ENCODE peak calls at places on chromosomes 5 and 9, in four cellular contexts. B is adrenal gland, X is left ventricle myocardium inferior, Z is lower leg skin. N is an unnamed sample.

GRCh38 chr9:82206490-82206889 is 217.9 kb downstream of the SPATA31D1 start:
- DNase-seq in X (no peak), Z (no peak), B (no peak), N (no peak)

GRCh38 chr5:129410488-129410887 is 49.6 kb upstream of the ADAMTS19 start:
- DNase-seq in B (no peak), X (no peak), Z (no peak), N (no peak)

GRCh38 chr9:69421908-69422801 is 97.1 kb downstream of the ENTREP1 start:
- DNase-seq in Z (no peak), B (peak), X (no peak), N (peak)

GRCh38 chr5:56319281-56320242 is 86.4 kb upstream of the ANKRD55 start:
- DNase-seq in Z (peak), B (no peak), X (peak), N (no peak)

GRCh38 chr9:114853071-114853865 is 47.4 kb upstream of the TNFSF15 start:
- DNase-seq in B (no peak), Z (no peak), X (no peak), N (no peak)

GRCh38 chr9:93899609-93900435 is 55.3 kb downstream of the BARX1 start:
- DNase-seq in B (peak), X (peak), Z (peak), N (no peak)

GRCh38 chr5:132072070-132072469 is 1.5 kb upstream of the CSF2 start:
- DNase-seq in X (no peak), Z (no peak), B (no peak), N (no peak)

GRCh38 chr9:69054989-69055388 is 19.4 kb downstream of the FXN start:
- DNase-seq in B (no peak), X (no peak), Z (no peak), N (no peak)

GRCh38 chr9:137029058-137029922 is 1.3 kb upstream of the ABCA2 start:
- DNase-seq in B (peak), X (peak), Z (peak), N (peak)

GRCh38 chr9:127873223-127873691 is 4.2 kb downstream of the AK1 start:
- DNase-seq in Z (no peak), B (no peak), X (no peak), N (no peak)

GRCh38 chr5:168317521-168318147 is 26.2 kb downstream of the WWC1 start:
- DNase-seq in Z (no peak), B (no peak), X (no peak), N (no peak)

GRCh38 chr5:170348069-170348702 is 41.0 kb downstream of the KCNMB1 start:
- DNase-seq in B (no peak), X (no peak), Z (peak), N (no peak)

GRCh38 chr5:17302138-17302537 is 84.7 kb downstream of the BASP1 start:
- DNase-seq in Z (no peak), B (no peak), X (no peak), N (no peak)

GRCh38 chr9:977361-978116 is 1.1 kb downstream of the DMRT3 start:
- DNase-seq in Z (peak), X (no peak), B (no peak), N (no peak)

GRCh38 chr9:96554801-96555566 is 64.7 kb downstream of the CDC14B start:
- DNase-seq in Z (no peak), X (no peak), B (no peak), N (no peak)

GRCh38 chr5:176944276-176944675 is 45.1 kb upstream of the HK3 start:
- DNase-seq in B (no peak), X (no peak), Z (no peak), N (no peak)

GRCh38 chr9:114285166-114285867 is 37.6 kb upstream of the ORM1 start:
- DNase-seq in X (peak), Z (peak), B (peak), N (no peak)

GRCh38 chr9:136059321-136059791 is 35.7 kb downstream of the NACC2 start:
- DNase-seq in Z (peak), B (no peak), X (no peak), N (no peak)

GRCh38 chr5:132483661-132484385 is 6.8 kb downstream of the IRF1 start:
- DNase-seq in X (no peak), B (no peak), Z (peak), N (no peak)

GRCh38 chr9:87725356-87725899 is 491 bp upstream of the CTSL start:
- DNase-seq in B (no peak), Z (peak), X (peak), N (no peak)

GRCh38 chr9:34380511-34381315 is 4.0 kb upstream of the MYORG start:
- DNase-seq in B (peak), Z (peak), X (peak), N (peak)

GRCh38 chr9:87886210-87887150 is 3.8 kb downstream of the SPATA31E1 start:
- DNase-seq in B (no peak), Z (no peak), X (no peak), N (no peak)

GRCh38 chr9:111056554-111056953 is 18.3 kb upstream of the LPAR1 start:
- DNase-seq in X (no peak), B (no peak), Z (no peak), N (no peak)

GRCh38 chr5:167671176-167671575 is 620.3 kb upstream of the WWC1 start:
- DNase-seq in Z (no peak), X (no peak), B (no peak), N (no peak)

GRCh38 chr5:76082790-76083554 is at the start of gene SV2C:
- DNase-seq in X (no peak), B (peak), Z (no peak), N (peak)

GRCh38 chr9:125388978-125389377 is 127.4 kb downstream of the GAPVD1 start:
- DNase-seq in B (no peak), Z (no peak), X (no peak), N (no peak)

GRCh38 chr5:132086277-132086794 is 12.7 kb downstream of the CSF2 start:
- DNase-seq in Z (no peak), X (peak), B (peak), N (no peak)

GRCh38 chr9:120066315-120066714 is 513.7 kb downstream of the CDK5RAP2 start:
- DNase-seq in X (no peak), B (no peak), Z (no peak), N (no peak)

GRCh38 chr9:136722969-136723356 is 10.6 kb downstream of the DIPK1B start:
- DNase-seq in B (no peak), X (no peak), Z (no peak), N (no peak)

GRCh38 chr5:76679231-76679630 is 36.7 kb upstream of the F2R start:
- DNase-seq in Z (no peak), B (no peak), X (peak), N (no peak)

GRCh38 chr5:74122979-74123575 is 497.1 kb downstream of the ARHGEF28 start:
- DNase-seq in X (no peak), B (no peak), Z (no peak), N (no peak)

GRCh38 chr5:180170111-180170809 is 38.8 kb downstream of the RASGEF1C start:
- DNase-seq in Z (peak), B (no peak), X (no peak), N (no peak)

GRCh38 chr9:92887880-92888338 is 10.1 kb upstream of the ZNF484 start:
- DNase-seq in Z (no peak), B (no peak), X (no peak), N (no peak)

GRCh38 chr5:161546463-161547301 is at the start of gene GABRB2:
- DNase-seq in Z (peak), B (peak), X (peak), N (peak)

GRCh38 chr5:137594717-137595116 is 95.6 kb upstream of the SPOCK1 start:
- DNase-seq in Z (peak), B (no peak), X (no peak), N (no peak)

GRCh38 chr5:98906756-98907355 is 22.0 kb downstream of the CHD1 start:
- DNase-seq in Z (no peak), B (no peak), X (no peak), N (no peak)

GRCh38 chr9:121323449-121324151 is 46.5 kb downstream of the STOM start:
- DNase-seq in Z (no peak), B (no peak), X (no peak), N (no peak)

GRCh38 chr5:58366461-58366860 is 93.4 kb downstream of the PLK2 start:
- DNase-seq in X (no peak), Z (no peak), B (no peak), N (no peak)

GRCh38 chr9:86098793-86099694 is at the start of gene GOLM1:
- DNase-seq in X (peak), Z (peak), B (peak), N (peak)

GRCh38 chr9:89807101-89807395 is 202.2 kb downstream of the GADD45G start:
- DNase-seq in X (no peak), B (no peak), Z (peak), N (no peak)

GRCh38 chr9:89806371-89807100 is 201.7 kb downstream of the GADD45G start:
- DNase-seq in B (no peak), X (no peak), Z (peak), N (no peak)

GRCh38 chr9:89807682-89808075 is 202.9 kb downstream of the GADD45G start:
- DNase-seq in Z (peak), X (no peak), B (no peak), N (no peak)

GRCh38 chr9:89808801-89809200 is 204.0 kb downstream of the GADD45G start:
- DNase-seq in X (no peak), B (peak), Z (peak), N (no peak)

GRCh38 chr9:89808076-89808701 is 203.4 kb downstream of the GADD45G start:
- DNase-seq in Z (peak), X (no peak), B (peak), N (no peak)
- TF ChIP-seq CTCF in Z (no peak), X (peak), B (peak), N (peak)

DNA sequence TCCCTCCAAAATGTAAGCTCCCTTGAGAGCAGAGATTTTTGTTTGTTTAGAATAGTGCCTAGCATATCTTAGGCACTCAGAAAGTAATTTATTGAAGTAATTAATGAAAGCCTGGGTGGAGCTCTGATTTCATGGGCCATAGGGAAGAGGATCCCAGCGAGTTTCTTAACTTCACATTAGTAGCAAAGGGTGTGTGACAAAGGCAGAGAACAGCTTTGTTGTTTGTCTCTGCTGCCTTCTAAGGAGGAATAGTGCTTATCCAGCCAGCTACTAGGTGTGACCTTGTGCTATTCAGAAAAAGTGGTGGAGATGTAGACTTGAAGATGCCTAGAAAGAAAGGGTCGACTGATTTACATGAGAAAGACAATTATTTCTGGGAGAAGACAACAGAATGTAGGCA is 149.0 kb downstream of the CD180 start:
- DNase-seq in Z (no peak), B (no peak), X (no peak), N (no peak)
- TF ChIP-seq CTCF in Z (no peak), B (no peak), X (no peak), N (no peak)

DNA sequence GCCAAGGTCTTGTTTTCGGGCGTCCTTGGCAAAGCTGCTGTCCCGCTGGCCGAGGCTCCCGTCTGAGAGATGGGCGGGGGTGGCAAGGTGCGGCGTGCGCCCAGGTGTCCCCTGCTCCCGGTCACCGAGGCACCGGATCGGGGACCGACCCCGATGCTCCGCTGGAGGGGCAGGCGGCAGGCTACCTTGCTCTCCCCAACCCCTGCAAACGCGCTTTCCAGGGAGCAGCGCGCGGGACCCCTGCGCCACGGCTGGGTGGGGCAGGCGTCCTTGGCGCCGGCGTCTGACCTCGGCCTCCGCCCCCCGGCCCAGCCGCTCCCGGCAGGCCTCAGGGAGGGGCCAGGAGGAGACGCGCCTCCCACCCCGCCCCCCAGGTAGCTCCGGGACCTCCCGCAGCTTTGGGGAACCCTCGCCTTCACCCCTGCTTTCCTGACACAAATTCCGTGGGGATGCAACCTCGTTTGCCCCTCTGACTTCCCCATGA is 551 bp downstream of the N4BP3 start:
- DNase-seq in X (no peak), B (no peak), Z (no peak), N (peak)
- TF ChIP-seq CTCF in X (no peak), B (no peak), Z (no peak), N (no peak)

DNA sequence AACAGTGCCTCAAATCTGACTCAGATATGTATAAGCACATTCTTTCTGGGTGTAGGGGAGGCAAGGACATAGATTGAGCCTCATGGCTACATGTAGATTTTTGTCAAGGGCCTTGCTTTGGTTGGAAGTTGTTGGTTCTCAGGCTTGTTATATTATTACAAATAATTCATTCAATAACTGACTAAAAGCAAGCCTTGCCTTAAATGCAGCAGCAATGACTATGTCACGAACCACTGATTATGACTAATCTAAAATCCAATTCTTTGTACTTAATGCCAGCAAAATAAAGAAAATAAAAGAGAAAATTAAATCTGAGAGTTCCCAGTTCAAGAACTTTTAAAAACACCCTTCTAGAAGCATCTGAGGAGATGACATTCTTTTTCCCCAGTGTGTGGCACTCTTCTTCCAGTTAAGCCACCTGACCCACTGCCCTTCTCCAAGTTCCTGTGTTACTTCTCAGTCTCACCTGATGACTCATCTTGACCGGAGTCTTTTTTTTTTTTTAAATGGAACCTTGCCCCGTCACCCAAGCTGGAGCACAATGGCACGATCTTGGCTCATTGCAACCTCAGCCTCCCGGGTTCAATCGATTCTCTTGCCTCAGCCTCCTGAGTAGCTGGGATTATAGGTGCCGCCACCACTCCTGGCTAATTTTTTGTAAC is 223.9 kb upstream of the DAB2 start:
- DNase-seq in X (no peak), Z (no peak), B (no peak), N (no peak)
- TF ChIP-seq CTCF in X (no peak), Z (no peak), B (no peak), N (no peak)

GRCh38 chr9:133926165-133926856 is 65.8 kb downstream of the VAV2 start:
- DNase-seq in Z (no peak), B (no peak), X (no peak), N (no peak)

GRCh38 chr9:133928248-133928764 is 63.8 kb downstream of the VAV2 start:
- DNase-seq in X (no peak), B (no peak), Z (no peak), N (no peak)

GRCh38 chr9:133921866-133922265 is 70.3 kb downstream of the VAV2 start:
- DNase-seq in B (no peak), X (no peak), Z (no peak), N (no peak)

GRCh38 chr9:133927041-133927440 is 65.1 kb downstream of the VAV2 start:
- DNase-seq in X (no peak), Z (no peak), B (no peak), N (peak)

DNA sequence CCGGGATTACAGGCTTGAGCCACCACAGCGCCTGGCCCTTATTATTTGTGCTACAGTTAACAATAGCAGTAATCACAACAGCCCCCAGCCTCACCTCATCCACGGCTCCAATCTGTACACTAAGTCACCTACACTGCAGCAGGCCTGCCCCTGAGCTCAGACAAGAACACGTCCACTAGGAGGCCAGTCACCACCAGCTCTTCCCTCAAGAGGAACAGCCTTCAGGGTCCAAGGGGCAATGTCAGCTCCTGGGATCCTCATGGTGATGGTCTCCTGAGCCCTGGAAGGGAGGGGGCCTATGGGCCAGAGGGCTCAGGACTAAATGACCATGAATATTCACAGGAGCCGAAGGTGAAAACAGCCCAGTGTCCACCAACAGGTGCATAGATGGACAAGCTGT is 67.7 kb downstream of the VAV2 start:
- DNase-seq in B (no peak), X (no peak), Z (no peak), N (no peak)
- TF ChIP-seq CTCF in B (no peak), X (no peak), Z (no peak), N (no peak)

GRCh38 chr5:150317048-150318003 is 14.6 kb upstream of the ARSI start:
- DNase-seq in B (peak), X (no peak), Z (no peak), N (no peak)
- TF ChIP-seq CTCF in B (no peak), X (no peak), Z (no peak), N (no peak)

GRCh38 chr9:95074632-95075269 is 242.8 kb downstream of the FANCC start:
- DNase-seq in X (no peak), B (no peak), Z (no peak), N (no peak)

GRCh38 chr9:95071925-95072324 is 245.6 kb downstream of the FANCC start:
- DNase-seq in X (no peak), Z (no peak), B (no peak), N (no peak)

GRCh38 chr9:95073918-95074317 is 243.6 kb downstream of the FANCC start:
- DNase-seq in B (no peak), X (no peak), Z (no peak), N (no peak)

GRCh38 chr9:95071450-95071849 is 246.1 kb downstream of the FANCC start:
- DNase-seq in X (no peak), Z (no peak), B (no peak), N (no peak)

DNA sequence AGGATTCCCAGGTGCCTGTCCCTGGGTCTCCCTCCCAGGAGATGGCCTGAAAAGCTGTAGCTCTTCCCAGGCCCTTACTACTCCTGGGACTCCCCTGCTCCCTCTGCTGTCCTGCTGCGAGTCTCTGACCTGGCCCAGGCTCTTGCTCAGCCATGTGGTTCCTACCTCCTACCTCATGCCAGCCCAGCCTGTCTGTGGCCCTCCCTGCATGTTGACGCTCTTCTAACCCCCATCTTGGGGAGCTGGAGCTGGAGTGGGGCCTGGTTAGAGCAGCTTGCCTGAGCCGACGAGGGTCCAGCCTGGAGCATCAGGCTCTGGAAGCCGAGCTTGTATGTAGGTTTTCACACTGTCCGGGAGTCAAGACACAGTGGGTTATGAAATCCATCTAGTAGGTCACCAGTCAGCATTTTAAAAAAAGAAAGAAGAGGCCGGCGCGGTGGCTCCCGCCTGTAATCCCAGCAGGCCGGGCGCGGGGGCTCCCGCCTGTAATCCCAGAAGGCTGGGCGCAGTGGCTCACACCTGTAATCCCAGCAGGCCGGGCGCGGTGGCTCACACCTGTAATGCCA is 244.4 kb downstream of the FANCC start:
- DNase-seq in B (no peak), Z (peak), X (no peak), N (no peak)
- TF ChIP-seq CTCF in B (no peak), Z (no peak), X (peak), N (peak)

N was measured in GM13977.